ENCODE peak calls at places on chromosomes 7 and 10, in eight cellular contexts. C is left cardiac atrium, A is PC-3, V is left lobe of liver, I is upper lobe of right lung, R is left lung, D is SK-N-SH treated with all-trans-retinoic acid at 6 μM for 48 hours, N is thoracic aorta. F is an unnamed sample.

GRCh38 chr10:1509003-1509402 is 228.3 kb downstream of the ADARB2 start:
- ATAC-seq in I (no peak), N (no peak), D (no peak), A (no peak), C (no peak), V (no peak), R (no peak), F (no peak)

GRCh38 chr7:44193011-44193802 is 4.0 kb upstream of the GCK start:
- ATAC-seq in D (no peak), A (no peak), C (no peak), R (no peak), V (no peak), N (no peak), I (no peak), F (peak)

GRCh38 chr10:78953124-78954008 is 115.4 kb upstream of the ZMIZ1 start:
- ATAC-seq in C (peak), R (peak), D (no peak), V (peak), I (peak), N (no peak), A (no peak), F (peak)

GRCh38 chr7:101941481-101942383 is 124.3 kb downstream of the CUX1 start:
- ATAC-seq in V (peak), A (peak), I (peak), C (peak), D (peak), N (peak), R (peak), F (no peak)

GRCh38 chr7:7157887-7158271 is 24.5 kb upstream of the C1GALT1 start:
- ATAC-seq in R (no peak), V (no peak), C (no peak), I (no peak), N (no peak), D (no peak), A (no peak), F (no peak)

GRCh38 chr10:34097682-34098081 is 717.4 kb downstream of the PARD3 start:
- ATAC-seq in C (no peak), A (peak), R (no peak), I (no peak), D (no peak), N (no peak), V (no peak), F (no peak)

GRCh38 chr10:111177379-111177778 is 100.5 kb downstream of the ADRA2A start:
- ATAC-seq in N (no peak), A (no peak), C (no peak), D (no peak), V (no peak), I (no peak), R (no peak), F (no peak)

GRCh38 chr7:20302866-20303265 is 27.8 kb upstream of the ITGB8 start:
- ATAC-seq in D (no peak), C (no peak), I (no peak), V (no peak), N (no peak), A (no peak), R (no peak), F (no peak)

GRCh38 chr7:149731207-149731955 is 42.0 kb downstream of the ZNF467 start:
- ATAC-seq in D (no peak), A (no peak), N (no peak), R (no peak), C (no peak), I (no peak), V (no peak), F (no peak)

F was measured in activated T-helper 17 cell treated with anti-CD3 and anti-CD28 coated beads, Interleukin-2, amount 50 U/mL, for 72 hours.